ENCODE peak calls at places on chromosomes 5 and 9, in four cellular contexts. Z, V, R and X are unnamed samples.

GRCh38 chr5:120463991-120464626 is at the start of gene PRR16:
- DNase-seq in V (peak; percentile 67), R (peak; percentile 93), Z (peak; percentile 40), X (no peak)

GRCh38 chr9:76321185-76321828 is 72.9 kb downstream of the RFK start:
- DNase-seq in R (peak; percentile 66), V (no peak), Z (peak; percentile 44), X (no peak)

GRCh38 chr5:149836451-149837139 is 106.5 kb downstream of the PPARGC1B start:
- DNase-seq in R (no peak), V (no peak), Z (no peak), X (no peak)

GRCh38 chr5:127363403-127363802 is 72.8 kb downstream of the MEGF10 start:
- DNase-seq in V (no peak), R (no peak), Z (no peak), X (no peak)

GRCh38 chr5:154842689-154843530 is 7.5 kb downstream of the FAXDC2 start:
- DNase-seq in R (no peak), Z (no peak), V (no peak), X (no peak)

GRCh38 chr5:72149742-72150141 is 42.5 kb downstream of the MAP1B start:
- DNase-seq in R (no peak), V (no peak), Z (no peak), X (no peak)

GRCh38 chr5:76457685-76458491 is 54.8 kb downstream of the IQGAP2 start:
- DNase-seq in Z (no peak), V (no peak), R (no peak), X (no peak)

GRCh38 chr9:33791117-33791516 is 4.2 kb upstream of the PRSS3 start:
- DNase-seq in V (no peak), Z (no peak), R (no peak), X (no peak)

GRCh38 chr9:134531251-134531970 is 110.2 kb upstream of the COL5A1 start:
- DNase-seq in R (no peak), V (no peak), Z (no peak), X (no peak)

GRCh38 chr5:160237571-160238093 is 8.3 kb downstream of the FABP6 start:
- DNase-seq in V (no peak), R (no peak), Z (no peak), X (no peak)

GRCh38 chr9:972512-973294 is 3.8 kb upstream of the DMRT3 start:
- DNase-seq in R (no peak), V (no peak), Z (no peak), X (peak; percentile 72)

GRCh38 chr5:156893517-156893916 is 43.4 kb downstream of the PPP1R2B start:
- DNase-seq in Z (no peak), V (no peak), R (no peak), X (no peak)

GRCh38 chr5:1272201-1272600 is 22.7 kb downstream of the TERT start:
- DNase-seq in Z (no peak), R (no peak), V (no peak), X (no peak)

GRCh38 chr9:134517069-134517680 is 124.4 kb upstream of the COL5A1 start:
- DNase-seq in Z (no peak), R (no peak), V (no peak), X (no peak)

GRCh38 chr5:18433336-18433735 is 799.1 kb downstream of the TAF11L14 start:
- DNase-seq in V (no peak), Z (no peak), R (no peak), X (no peak)

GRCh38 chr5:82670692-82671091 is 392.5 kb upstream of the RPS23 start:
- DNase-seq in R (no peak), Z (no peak), V (no peak), X (no peak)

GRCh38 chr5:147216552-147217154 is 18.2 kb upstream of the STK32A start:
- DNase-seq in R (no peak), V (no peak), Z (no peak), X (peak; percentile 42)

DNA sequence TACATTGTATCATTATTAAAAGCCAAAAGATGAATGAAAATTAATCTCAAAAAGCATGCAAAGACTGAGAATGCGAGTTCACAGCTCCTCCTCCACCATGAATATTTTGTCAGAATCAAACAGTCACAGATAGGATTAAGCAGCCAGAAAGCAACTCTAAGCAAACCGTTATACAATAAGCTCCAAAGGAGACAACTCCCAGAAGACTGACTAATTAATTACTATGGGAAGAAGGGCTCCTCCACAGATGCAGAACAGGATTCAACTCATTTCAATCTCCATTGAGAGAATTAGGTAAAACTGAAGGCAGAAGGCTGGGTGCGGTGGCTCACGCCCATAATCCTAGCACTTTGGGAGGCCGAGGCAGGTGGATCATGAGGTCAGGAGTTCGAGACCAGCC is 68.2 kb downstream of the SERINC5 start:
- DNase-seq in Z (no peak), V (no peak), R (no peak), X (no peak)
- H3K4me3 ChIP-seq in Z (no peak overlapping the region), V (no peak overlapping the region), R (no peak overlapping the region), X (no peak overlapping the region)

GRCh38 chr5:174706997-174707548 is 17.3 kb upstream of the MSX2 start:
- DNase-seq in Z (no peak), V (no peak), R (no peak), X (no peak)
- H3K4me1 ChIP-seq in Z (no peaks in the 10 kb centered on the region), V (no peaks in the 10 kb centered on the region), R (no peaks in the 10 kb centered on the region), X (no peaks in the 10 kb centered on the region)

DNA sequence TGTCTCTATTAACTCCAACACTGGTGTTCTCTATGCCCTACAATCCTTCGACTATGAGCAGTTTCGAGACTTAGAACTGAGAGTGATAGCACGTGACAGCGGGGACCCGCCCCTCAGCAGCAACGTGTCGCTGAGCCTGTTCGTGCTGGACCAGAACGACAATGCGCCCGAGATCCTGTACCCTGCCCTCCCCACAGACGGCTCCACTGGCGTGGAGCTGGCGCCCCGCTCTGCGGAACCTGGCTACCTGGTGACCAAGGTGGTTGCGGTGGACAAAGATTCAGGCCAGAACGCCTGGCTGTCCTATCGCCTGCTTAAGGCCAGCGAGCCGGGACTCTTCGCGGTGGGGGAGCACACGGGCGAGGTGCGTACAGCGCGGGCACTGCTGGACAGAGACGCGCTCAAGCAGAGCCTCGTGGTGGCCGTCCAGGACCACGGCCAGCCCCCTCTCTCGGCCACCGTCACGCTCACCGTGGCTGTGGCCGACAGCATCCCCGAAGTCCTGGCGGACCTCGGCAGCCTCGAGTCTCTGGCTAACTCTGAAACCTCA is 2.0 kb downstream of the PCDHGA11 start:
- DNase-seq in R (no peak), V (no peak), Z (no peak), X (no peak)
- H3K4me3 ChIP-seq in R (peak overlapping the region; percentile 52), V (no peak overlapping the region), Z (no peak overlapping the region), X (no peak overlapping the region)

GRCh38 chr5:123810911-123811310 is 298.9 kb downstream of the CSNK1G3 start:
- DNase-seq in R (no peak), V (no peak), Z (no peak), X (no peak)

GRCh38 chr5:123808841-123809240 is 296.9 kb downstream of the CSNK1G3 start:
- DNase-seq in V (no peak), Z (no peak), R (no peak), X (no peak)

GRCh38 chr5:123810253-123810652 is 298.3 kb downstream of the CSNK1G3 start:
- DNase-seq in V (no peak), Z (no peak), R (peak; percentile 47), X (no peak)

GRCh38 chr5:123811771-123812170 is 299.8 kb downstream of the CSNK1G3 start:
- DNase-seq in V (no peak), Z (no peak), R (no peak), X (no peak)

DNA sequence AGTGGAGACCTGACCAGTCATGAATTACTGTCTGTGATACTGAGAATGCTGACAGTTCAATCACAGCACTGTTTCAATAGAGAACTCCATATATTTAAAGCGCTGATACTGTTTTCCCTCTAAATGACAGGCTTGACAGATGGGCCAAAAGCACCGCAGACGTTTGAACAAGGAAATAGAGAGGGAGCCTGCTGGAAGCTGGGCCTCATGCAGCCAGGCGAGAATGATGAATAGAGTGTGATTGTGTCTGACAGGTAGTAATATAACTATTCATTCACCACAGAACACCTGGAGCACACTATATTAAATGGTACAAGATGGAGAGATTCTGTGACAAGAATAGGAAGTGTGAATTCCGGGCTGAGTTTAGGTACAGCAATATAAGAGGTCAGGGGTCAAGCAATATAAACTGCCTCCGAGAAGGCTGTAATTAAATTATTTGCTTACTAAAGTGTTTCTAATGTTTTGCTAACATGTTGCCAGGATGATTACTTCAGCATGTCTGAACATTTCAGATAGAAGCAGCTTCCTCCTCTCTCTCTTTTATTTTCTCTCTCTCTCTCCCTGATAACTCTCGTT is 297.7 kb downstream of the CSNK1G3 start:
- DNase-seq in V (no peak), Z (no peak), R (no peak), X (no peak)
- H3K4me1 ChIP-seq in V (peaks cover 47% of the 10 kb centered on the region), Z (peaks cover 18% of the 10 kb centered on the region), R (peaks cover 15% of the 10 kb centered on the region), X (peaks cover 55% of the 10 kb centered on the region)

GRCh38 chr5:102930244-102930643 is 175.1 kb downstream of the PAM start:
- DNase-seq in R (no peak), Z (no peak), V (no peak), X (no peak)
- H3K4me3 ChIP-seq in R (no peak overlapping the region), Z (no peak overlapping the region), V (no peak overlapping the region), X (no peak overlapping the region)

DNA sequence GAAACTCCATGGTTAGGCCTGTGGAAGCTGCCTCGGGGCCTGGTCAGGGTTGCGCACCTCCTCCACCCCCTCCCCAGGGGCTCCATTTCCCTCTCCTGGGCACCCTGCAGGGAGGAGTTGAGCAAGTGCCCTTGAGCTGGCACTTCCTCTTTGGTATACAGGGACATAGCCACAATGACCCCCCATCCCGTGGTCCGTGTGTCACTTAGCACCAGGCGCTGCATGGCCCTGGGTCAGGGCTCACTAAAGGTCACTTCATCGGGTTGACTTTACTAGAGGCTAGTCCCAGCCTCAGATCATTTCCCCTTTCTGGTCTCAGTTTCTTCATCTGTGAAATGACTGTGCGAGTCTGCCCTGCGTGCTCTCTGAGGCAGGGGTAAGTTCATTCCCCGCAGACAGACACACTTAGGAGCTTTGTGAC is 16.1 kb downstream of the CXXC5 start:
- DNase-seq in R (no peak), Z (no peak), V (no peak), X (no peak)
- H3K4me1 ChIP-seq in R (peaks cover 67% of the 10 kb centered on the region), Z (peaks cover 72% of the 10 kb centered on the region), V (peaks cover 90% of the 10 kb centered on the region), X (peaks cover 88% of the 10 kb centered on the region)

GRCh38 chr5:172412724-172413260 is 41.5 kb downstream of the SH3PXD2B start:
- DNase-seq in R (peak; percentile 98), V (peak; percentile 96), Z (no peak), X (peak; percentile 96)
- H3K4me3 ChIP-seq in R (peak overlapping the region; percentile 61), V (no peak overlapping the region), Z (no peak overlapping the region), X (no peak overlapping the region)

GRCh38 chr5:139961435-139962157 is 81.5 kb downstream of the NRG2 start:
- DNase-seq in R (no peak), V (no peak), Z (no peak), X (peak; percentile 80)
- H3K4me1 ChIP-seq in R (peaks cover 5% of the 10 kb centered on the region), V (peaks cover 6% of the 10 kb centered on the region), Z (no peaks in the 10 kb centered on the region), X (no peaks in the 10 kb centered on the region)